ENCODE peak calls at places on chromosomes 2 and 18, in four cellular contexts. One of them, this sample, is unnamed.

GRCh38 chr2:105595536-105595935 is 149.2 kb upstream of the NCK2 start:
- DNase-seq in H9: peak; percentile 51
- DNase-seq in H1: no peak
- DNase-seq in mesendoderm: peak; percentile 41
- DNase-seq in this sample: no peak

GRCh38 chr2:147739531-147739930 is 105.3 kb upstream of the ACVR2A start:
- DNase-seq in H1: no peak
- DNase-seq in mesendoderm: peak; percentile 82
- DNase-seq in H9: no peak
- DNase-seq in this sample: no peak

GRCh38 chr2:105934467-105934866 is 189.8 kb downstream of the NCK2 start:
- DNase-seq in mesendoderm: no peak
- DNase-seq in H1: no peak
- DNase-seq in H9: no peak
- DNase-seq in this sample: no peak

GRCh38 chr2:160306985-160307384 is 106.9 kb upstream of the ITGB6 start:
- DNase-seq in H9: no peak
- DNase-seq in mesendoderm: no peak
- DNase-seq in H1: no peak
- DNase-seq in this sample: peak; percentile 92

GRCh38 chr2:211086049-211086448 is 529.6 kb downstream of the CPS1 start:
- DNase-seq in H9: no peak
- DNase-seq in mesendoderm: peak; percentile 19
- DNase-seq in H1: no peak
- DNase-seq in this sample: no peak

GRCh38 chr18:26516964-26517363 is 31.4 kb downstream of the KCTD1 start:
- DNase-seq in H1: no peak
- DNase-seq in H9: no peak
- DNase-seq in mesendoderm: peak; percentile 43
- DNase-seq in this sample: peak; percentile 20

GRCh38 chr2:38039511-38039910 is 36.4 kb downstream of the CYP1B1 start:
- DNase-seq in H9: no peak
- DNase-seq in mesendoderm: no peak
- DNase-seq in H1: no peak
- DNase-seq in this sample: no peak

GRCh38 chr18:9201224-9201623 is 64.6 kb downstream of the ANKRD12 start:
- DNase-seq in H9: no peak
- DNase-seq in mesendoderm: no peak
- DNase-seq in H1: no peak
- DNase-seq in this sample: no peak

GRCh38 chr18:31393286-31393685 is 16.7 kb downstream of the DSG4 start:
- DNase-seq in mesendoderm: peak; percentile 36
- DNase-seq in H9: no peak
- DNase-seq in H1: no peak
- DNase-seq in this sample: no peak

GRCh38 chr18:14999085-14999975 is 251.4 kb downstream of the ANKRD30B start:
- DNase-seq in H9: no peak
- DNase-seq in H1: no peak
- DNase-seq in mesendoderm: no peak
- DNase-seq in this sample: no peak

GRCh38 chr18:7824970-7825369 is 257.9 kb downstream of the PTPRM start:
- DNase-seq in H9: no peak
- DNase-seq in H1: no peak
- DNase-seq in mesendoderm: no peak
- DNase-seq in this sample: no peak

GRCh38 chr2:219475278-219475677 is 23.4 kb upstream of the GMPPA start:
- DNase-seq in mesendoderm: no peak
- DNase-seq in H1: no peak
- DNase-seq in H9: no peak
- DNase-seq in this sample: no peak
- H3K23ac ChIP-seq in mesendoderm: no peak overlapping the region
- H3K23ac ChIP-seq in H1: no peak overlapping the region
- H3K23ac ChIP-seq in H9: no peak overlapping the region
- H3K23ac ChIP-seq in this sample: no peak overlapping the region

DNA sequence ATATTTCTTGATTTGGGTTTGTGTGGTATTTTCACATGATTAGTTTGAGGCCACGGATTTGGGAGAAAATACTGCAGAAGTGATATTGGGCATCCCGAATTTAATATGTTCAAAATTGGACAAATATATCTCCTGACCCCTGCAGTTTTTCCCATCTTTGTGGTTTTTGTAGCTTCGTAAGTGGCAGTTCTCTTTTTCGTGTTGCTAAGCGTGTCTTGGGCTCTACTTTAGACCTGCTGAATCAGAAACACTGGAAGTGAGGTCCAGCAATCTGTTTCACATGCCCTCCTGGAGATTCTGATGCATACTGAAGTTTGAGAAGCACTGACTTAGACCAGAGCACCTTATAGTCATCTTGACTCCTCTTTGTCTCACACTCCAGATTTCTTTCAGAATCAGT is 98.3 kb downstream of the EPB41L5 start:
- DNase-seq in H1: no peak
- DNase-seq in H9: no peak
- DNase-seq in mesendoderm: no peak
- DNase-seq in this sample: no peak
- H4K5ac ChIP-seq in H1: no peak overlapping the region
- H4K5ac ChIP-seq in H9: no peak overlapping the region
- H4K5ac ChIP-seq in mesendoderm: no peak overlapping the region
- H4K5ac ChIP-seq in this sample: no peak overlapping the region

GRCh38 chr2:45907592-45907991 is 256.1 kb downstream of the PRKCE start:
- DNase-seq in H9: no peak
- DNase-seq in mesendoderm: no peak
- DNase-seq in H1: no peak
- DNase-seq in this sample: no peak
- H3K23ac ChIP-seq in H9: no peak overlapping the region
- H3K23ac ChIP-seq in mesendoderm: no peak overlapping the region
- H3K23ac ChIP-seq in H1: no peak overlapping the region
- H3K23ac ChIP-seq in this sample: no peak overlapping the region

GRCh38 chr2:96105994-96106393 is 10.4 kb downstream of the ADRA2B start:
- DNase-seq in mesendoderm: no peak
- DNase-seq in H1: no peak
- DNase-seq in H9: no peak
- DNase-seq in this sample: no peak
- H4K5ac ChIP-seq in mesendoderm: no peak overlapping the region
- H4K5ac ChIP-seq in H1: no peak overlapping the region
- H4K5ac ChIP-seq in H9: no peak overlapping the region
- H4K5ac ChIP-seq in this sample: no peak overlapping the region

DNA sequence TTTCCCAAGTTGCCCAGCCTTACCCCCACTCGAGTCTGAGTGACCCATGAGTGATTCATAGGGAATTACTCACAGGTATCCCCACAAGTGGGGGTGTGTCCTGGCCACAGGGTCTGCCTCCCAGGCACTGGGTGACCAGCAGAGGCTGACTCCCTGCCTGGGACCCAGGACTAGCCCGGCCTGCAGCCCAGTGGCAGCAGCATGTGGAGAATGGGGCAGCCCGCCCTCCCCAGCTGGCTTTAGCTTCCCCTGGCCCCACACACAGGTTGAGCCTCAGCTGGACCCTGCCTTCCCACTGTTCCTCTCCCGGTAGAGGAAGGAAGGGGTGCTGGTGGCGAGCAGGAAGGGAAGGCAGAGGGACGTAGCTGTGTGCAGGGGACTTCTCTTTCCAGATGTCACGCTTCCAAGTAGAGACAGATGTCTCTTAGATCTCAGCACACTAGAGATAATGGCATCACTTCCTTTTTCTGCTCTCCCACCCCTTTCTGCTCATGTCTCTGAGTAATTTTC is 51.4 kb downstream of the EMILIN2 start:
- DNase-seq in H1: no peak
- DNase-seq in mesendoderm: peak; percentile 19
- DNase-seq in H9: no peak
- DNase-seq in this sample: peak; percentile 43
- H3K23ac ChIP-seq in H1: no peak overlapping the region
- H3K23ac ChIP-seq in mesendoderm: no peak overlapping the region
- H3K23ac ChIP-seq in H9: no peak overlapping the region
- H3K23ac ChIP-seq in this sample: no peak overlapping the region

DNA sequence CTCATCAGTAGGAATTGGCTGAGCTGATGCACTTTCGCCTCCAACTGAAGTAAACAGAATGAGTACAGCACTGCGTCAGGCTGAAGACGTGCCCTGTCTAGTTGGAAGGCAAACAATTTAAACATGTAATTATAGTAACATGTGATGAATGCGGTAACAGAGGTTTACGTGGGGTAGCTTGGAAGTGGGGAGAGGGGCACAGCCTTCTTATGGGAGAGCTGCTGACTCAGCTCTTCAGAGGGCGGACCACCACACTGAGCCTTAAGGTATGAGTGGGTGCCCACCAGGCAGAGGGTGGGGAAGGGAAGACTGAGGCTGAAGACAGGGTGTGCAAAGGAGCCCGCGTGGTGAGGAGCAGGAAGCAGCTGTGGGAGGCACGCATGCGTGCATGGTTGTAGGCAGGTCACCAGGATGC is 6.2 kb upstream of the EHD3 start:
- DNase-seq in mesendoderm: no peak
- DNase-seq in H1: no peak
- DNase-seq in H9: peak; percentile 12
- DNase-seq in this sample: peak; percentile 51
- H4K5ac ChIP-seq in mesendoderm: no peak overlapping the region
- H4K5ac ChIP-seq in H1: no peak overlapping the region
- H4K5ac ChIP-seq in H9: no peak overlapping the region
- H4K5ac ChIP-seq in this sample: no peak overlapping the region

DNA sequence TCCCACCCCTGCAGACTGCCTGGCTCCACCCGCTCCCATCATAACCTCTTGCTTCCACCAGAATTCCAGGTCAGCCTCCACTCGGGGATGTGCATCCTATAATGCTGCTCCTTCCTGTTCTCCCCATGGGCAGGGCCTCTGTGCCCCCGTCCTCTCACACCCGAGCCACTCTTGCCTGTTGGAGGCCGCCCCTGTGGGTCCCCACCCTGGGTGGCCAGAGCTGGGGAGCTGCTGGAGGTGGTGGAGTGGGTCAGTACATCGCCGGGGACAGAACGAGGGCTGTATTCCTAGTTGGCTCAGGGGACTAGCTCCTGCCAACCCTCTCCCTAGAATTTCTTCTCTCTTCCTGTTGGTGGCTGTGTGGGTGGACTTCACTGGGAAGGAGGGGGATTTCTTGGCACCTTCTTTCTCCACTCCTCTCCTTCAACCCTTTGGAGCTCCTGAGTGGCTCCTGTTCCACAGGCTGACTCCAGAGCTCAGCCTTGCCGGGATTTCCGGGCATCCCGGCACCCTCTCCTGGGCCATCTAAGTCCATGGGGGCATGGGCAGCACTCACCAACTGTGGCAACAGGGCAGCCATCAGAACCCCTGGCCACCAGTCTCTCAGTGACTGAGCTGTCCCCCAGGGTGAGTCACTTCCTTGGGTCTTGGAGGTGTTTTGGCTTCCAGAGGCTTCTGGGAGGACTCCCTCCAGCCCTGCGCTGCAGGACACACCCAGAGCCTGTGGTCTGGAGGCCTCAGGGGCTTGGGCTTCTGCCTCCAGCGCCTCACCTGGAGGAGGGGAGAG is 88.2 kb upstream of the MCFD2 start:
- DNase-seq in mesendoderm: peak; percentile 30
- DNase-seq in H1: no peak
- DNase-seq in H9: no peak
- DNase-seq in this sample: no peak
- H3K23ac ChIP-seq in mesendoderm: no peak overlapping the region
- H3K23ac ChIP-seq in H1: no peak overlapping the region
- H3K23ac ChIP-seq in H9: no peak overlapping the region
- H3K23ac ChIP-seq in this sample: peak overlapping the region; percentile 29

GRCh38 chr2:215919624-215920243 is 93.6 kb downstream of the MREG start:
- DNase-seq in H1: no peak
- DNase-seq in H9: no peak
- DNase-seq in mesendoderm: no peak
- DNase-seq in this sample: no peak

GRCh38 chr2:215917953-215918620 is 95.3 kb downstream of the MREG start:
- DNase-seq in mesendoderm: peak; percentile 62
- DNase-seq in H1: no peak
- DNase-seq in H9: no peak
- DNase-seq in this sample: peak; percentile 65

GRCh38 chr2:215920244-215921100 is 92.9 kb downstream of the MREG start:
- DNase-seq in H1: no peak
- DNase-seq in H9: peak; percentile 62
- DNase-seq in mesendoderm: peak; percentile 82
- DNase-seq in this sample: peak; percentile 87

GRCh38 chr2:215921884-215922283 is 91.5 kb downstream of the MREG start:
- DNase-seq in mesendoderm: peak; percentile 40
- DNase-seq in H1: no peak
- DNase-seq in H9: no peak
- DNase-seq in this sample: peak; percentile 96

DNA sequence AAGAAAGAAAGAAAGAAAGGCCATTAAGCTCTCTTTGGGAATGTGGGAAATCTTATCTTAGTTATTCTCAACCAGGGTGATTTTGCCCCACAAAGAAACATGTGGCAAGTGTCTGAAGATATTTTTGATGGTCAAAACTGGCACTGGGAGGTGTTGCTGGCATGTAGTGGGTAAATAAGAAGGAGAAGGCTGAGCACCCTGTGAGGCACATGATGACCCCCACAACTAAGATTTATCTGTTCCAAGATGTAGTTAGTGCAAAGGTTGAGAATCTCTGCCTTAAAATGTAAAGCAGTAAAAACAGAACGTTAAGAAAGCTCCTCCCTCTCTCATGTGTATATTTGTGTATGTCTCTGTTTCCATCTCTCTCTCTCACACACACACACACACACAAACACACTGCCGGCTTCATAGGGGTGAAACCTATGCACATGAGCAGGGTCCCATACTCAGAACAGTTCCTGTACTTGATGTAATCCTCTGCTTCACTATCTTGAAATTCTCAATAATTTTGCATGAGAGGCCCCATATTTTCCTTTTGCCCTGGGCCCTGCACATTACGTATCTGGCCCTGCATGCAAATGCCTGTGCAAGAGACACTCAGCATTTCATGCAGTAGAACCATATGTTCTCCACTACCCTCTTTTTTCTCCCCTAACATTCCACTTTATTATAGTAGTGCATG is 94.3 kb downstream of the MREG start:
- DNase-seq in mesendoderm: no peak
- DNase-seq in H1: no peak
- DNase-seq in H9: no peak
- DNase-seq in this sample: no peak
- H4K5ac ChIP-seq in mesendoderm: no peak overlapping the region
- H4K5ac ChIP-seq in H1: no peak overlapping the region
- H4K5ac ChIP-seq in H9: no peak overlapping the region
- H4K5ac ChIP-seq in this sample: peak overlapping the region; percentile 92

DNA sequence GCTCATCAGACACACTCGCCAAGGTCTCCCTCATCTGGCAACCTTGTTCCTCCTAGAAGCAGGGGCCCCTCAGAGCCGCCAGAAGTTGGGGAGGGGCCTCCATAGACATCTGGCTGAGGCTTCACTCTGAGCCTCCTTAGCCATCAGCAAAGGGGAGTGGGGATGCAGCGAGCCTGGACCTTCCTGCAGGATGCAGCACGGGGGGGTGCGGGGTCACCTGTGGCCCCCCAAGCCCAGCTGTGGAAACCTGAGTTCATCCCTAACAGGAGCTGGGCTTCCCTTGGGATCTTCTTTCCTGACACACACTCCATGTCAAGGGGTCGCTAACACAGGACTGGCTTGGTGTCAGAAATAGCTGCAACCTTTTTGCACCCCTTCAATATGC is 174.7 kb downstream of the RTP5 start:
- DNase-seq in mesendoderm: no peak
- DNase-seq in H9: peak; percentile 19
- DNase-seq in H1: no peak
- DNase-seq in this sample: no peak
- H3K23ac ChIP-seq in mesendoderm: no peak overlapping the region
- H3K23ac ChIP-seq in H9: no peak overlapping the region
- H3K23ac ChIP-seq in H1: no peak overlapping the region
- H3K23ac ChIP-seq in this sample: no peak overlapping the region

This sample was measured in IMR-90.